ENCODE peak calls at places on chromosomes 7 and 10, in four cellular contexts. One of them, this sample, is unnamed.

GRCh38 chr7:1961776-1962276 is 270.9 kb downstream of the MAD1L1 start:
- DNase-seq in heart right ventricle: no peak
- DNase-seq in astrocyte of the cerebellum: peak
- DNase-seq in HCT116: peak
- DNase-seq in this sample: no peak

GRCh38 chr7:157621131-157621681 is 284.4 kb downstream of the DNAJB6 start:
- DNase-seq in heart right ventricle: no peak
- DNase-seq in astrocyte of the cerebellum: no peak
- DNase-seq in HCT116: no peak
- DNase-seq in this sample: no peak

GRCh38 chr10:98106531-98106930 is 27.9 kb upstream of the R3HCC1L start:
- DNase-seq in heart right ventricle: no peak
- DNase-seq in astrocyte of the cerebellum: no peak
- DNase-seq in HCT116: no peak
- DNase-seq in this sample: no peak

GRCh38 chr10:26215923-26216576 is 524 bp upstream of the GAD2 start:
- DNase-seq in heart right ventricle: peak
- DNase-seq in astrocyte of the cerebellum: no peak
- DNase-seq in HCT116: no peak
- DNase-seq in this sample: no peak

GRCh38 chr10:24382596-24382978 is 173.6 kb downstream of the KIAA1217 start:
- DNase-seq in heart right ventricle: no peak
- DNase-seq in astrocyte of the cerebellum: no peak
- DNase-seq in HCT116: no peak
- DNase-seq in this sample: no peak

GRCh38 chr10:132878730-132879407 is 63.5 kb downstream of the CFAP46 start:
- DNase-seq in heart right ventricle: no peak
- DNase-seq in astrocyte of the cerebellum: no peak
- DNase-seq in HCT116: no peak
- DNase-seq in this sample: no peak

GRCh38 chr7:41918597-41918996 is 215.7 kb upstream of the INHBA start:
- DNase-seq in heart right ventricle: no peak
- DNase-seq in astrocyte of the cerebellum: no peak
- DNase-seq in HCT116: no peak
- DNase-seq in this sample: no peak

GRCh38 chr10:34539533-34540315 is 275.4 kb downstream of the PARD3 start:
- DNase-seq in heart right ventricle: peak
- DNase-seq in astrocyte of the cerebellum: no peak
- DNase-seq in HCT116: no peak
- DNase-seq in this sample: no peak

GRCh38 chr10:124288928-124289921 is 129.5 kb downstream of the OAT start:
- DNase-seq in heart right ventricle: no peak
- DNase-seq in astrocyte of the cerebellum: no peak
- DNase-seq in HCT116: no peak
- DNase-seq in this sample: no peak

GRCh38 chr10:133526957-133527588 is at the start of gene CYP2E1:
- DNase-seq in heart right ventricle: no peak
- DNase-seq in astrocyte of the cerebellum: no peak
- DNase-seq in HCT116: no peak
- DNase-seq in this sample: no peak

GRCh38 chr7:107173191-107173590 is 4.4 kb downstream of the HBP1 start:
- DNase-seq in heart right ventricle: no peak
- DNase-seq in astrocyte of the cerebellum: no peak
- DNase-seq in HCT116: no peak
- DNase-seq in this sample: no peak

GRCh38 chr7:44277851-44278250 is 47.5 kb downstream of the CAMK2B start:
- DNase-seq in heart right ventricle: peak
- DNase-seq in astrocyte of the cerebellum: no peak
- DNase-seq in HCT116: no peak
- DNase-seq in this sample: no peak

GRCh38 chr10:35219292-35219691 is 92.6 kb downstream of the CREM start:
- DNase-seq in heart right ventricle: no peak
- DNase-seq in astrocyte of the cerebellum: no peak
- DNase-seq in HCT116: no peak
- DNase-seq in this sample: no peak

GRCh38 chr7:99808766-99809165 is 19.0 kb upstream of the CYP3A43 start:
- DNase-seq in heart right ventricle: no peak
- DNase-seq in astrocyte of the cerebellum: no peak
- DNase-seq in HCT116: no peak
- DNase-seq in this sample: no peak

GRCh38 chr7:85172530-85172941 is 14.3 kb downstream of the SEMA3D start:
- DNase-seq in heart right ventricle: no peak
- DNase-seq in astrocyte of the cerebellum: peak
- DNase-seq in HCT116: no peak
- DNase-seq in this sample: peak

GRCh38 chr7:135510603-135511183 is 791 bp upstream of the CNOT4 start:
- DNase-seq in heart right ventricle: no peak
- DNase-seq in astrocyte of the cerebellum: no peak
- DNase-seq in HCT116: no peak
- DNase-seq in this sample: no peak

GRCh38 chr7:71752171-71752935 is 620.4 kb downstream of the GALNT17 start:
- DNase-seq in heart right ventricle: peak
- DNase-seq in astrocyte of the cerebellum: no peak
- DNase-seq in HCT116: no peak
- DNase-seq in this sample: no peak

GRCh38 chr7:107528461-107528860 is 35.3 kb downstream of the COG5 start:
- DNase-seq in heart right ventricle: no peak
- DNase-seq in astrocyte of the cerebellum: peak
- DNase-seq in HCT116: no peak
- DNase-seq in this sample: no peak

GRCh38 chr7:146660839-146661238 is 544.2 kb downstream of the CNTNAP2 start:
- DNase-seq in heart right ventricle: no peak
- DNase-seq in astrocyte of the cerebellum: no peak
- DNase-seq in HCT116: no peak
- DNase-seq in this sample: no peak

GRCh38 chr10:72306215-72306760 is 32.6 kb downstream of the DDIT4 start:
- DNase-seq in heart right ventricle: no peak
- DNase-seq in astrocyte of the cerebellum: no peak
- DNase-seq in HCT116: no peak
- DNase-seq in this sample: no peak
- H3K4me3 ChIP-seq in heart right ventricle: no peak
- H3K4me3 ChIP-seq in astrocyte of the cerebellum: no peak
- H3K4me3 ChIP-seq in HCT116: no peak
- H3K4me3 ChIP-seq in this sample: no peak

GRCh38 chr10:12405342-12406320 is 56.3 kb downstream of the CAMK1D start:
- DNase-seq in heart right ventricle: no peak
- DNase-seq in astrocyte of the cerebellum: no peak
- DNase-seq in HCT116: no peak
- DNase-seq in this sample: no peak
- H3K4me3 ChIP-seq in heart right ventricle: no peak
- H3K4me3 ChIP-seq in astrocyte of the cerebellum: no peak
- H3K4me3 ChIP-seq in HCT116: no peak
- H3K4me3 ChIP-seq in this sample: no peak

GRCh38 chr7:26144681-26145080 is 7.3 kb upstream of the NFE2L3 start:
- DNase-seq in heart right ventricle: no peak
- DNase-seq in astrocyte of the cerebellum: no peak
- DNase-seq in HCT116: no peak
- DNase-seq in this sample: no peak
- H3K4me3 ChIP-seq in heart right ventricle: no peak
- H3K4me3 ChIP-seq in astrocyte of the cerebellum: no peak
- H3K4me3 ChIP-seq in HCT116: no peak
- H3K4me3 ChIP-seq in this sample: no peak

GRCh38 chr10:103850572-103850895 is 4.8 kb downstream of the SH3PXD2A start:
- DNase-seq in heart right ventricle: no peak
- DNase-seq in astrocyte of the cerebellum: no peak
- DNase-seq in HCT116: no peak
- DNase-seq in this sample: no peak
- H3K4me3 ChIP-seq in heart right ventricle: no peak
- H3K4me3 ChIP-seq in astrocyte of the cerebellum: peak
- H3K4me3 ChIP-seq in HCT116: no peak
- H3K4me3 ChIP-seq in this sample: peak

DNA sequence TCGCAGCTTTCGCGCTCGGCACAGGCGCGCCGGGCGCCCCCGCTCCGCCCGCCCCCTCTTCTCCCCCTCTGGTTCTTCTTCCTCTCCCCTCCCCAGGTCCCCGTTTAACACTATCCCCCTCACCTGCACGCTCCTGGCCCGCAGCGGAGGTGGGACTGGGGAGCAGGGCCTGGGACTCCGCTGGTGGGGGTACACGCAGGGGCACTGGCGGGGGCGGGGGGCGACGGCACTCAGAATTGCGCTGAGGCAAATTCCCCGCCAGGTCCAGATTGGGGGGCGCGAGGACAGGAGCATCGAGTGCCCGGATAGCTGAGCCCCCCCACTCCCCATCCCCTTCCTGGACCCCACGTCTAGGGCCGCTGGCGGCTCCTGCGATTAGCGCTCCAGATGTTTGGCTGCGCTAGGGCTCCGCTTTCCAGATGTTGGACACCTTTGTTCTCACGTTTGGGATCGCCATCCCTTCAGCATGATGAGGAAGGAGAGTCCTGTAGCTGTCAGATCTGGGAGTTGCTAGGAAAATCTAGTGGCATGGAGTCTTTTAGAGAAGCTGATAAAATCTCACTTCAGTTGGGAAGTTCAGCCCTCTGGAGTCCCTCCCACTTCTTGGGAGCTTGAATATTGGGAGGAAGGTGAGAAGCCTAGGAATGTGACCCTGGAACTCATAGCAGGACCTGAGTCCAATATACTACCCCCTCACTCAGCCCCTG is 31.4 kb upstream of the PAX2 start:
- DNase-seq in heart right ventricle: no peak
- DNase-seq in astrocyte of the cerebellum: no peak
- DNase-seq in HCT116: no peak
- DNase-seq in this sample: no peak
- H3K4me3 ChIP-seq in heart right ventricle: peak
- H3K4me3 ChIP-seq in astrocyte of the cerebellum: no peak
- H3K4me3 ChIP-seq in HCT116: no peak
- H3K4me3 ChIP-seq in this sample: no peak

DNA sequence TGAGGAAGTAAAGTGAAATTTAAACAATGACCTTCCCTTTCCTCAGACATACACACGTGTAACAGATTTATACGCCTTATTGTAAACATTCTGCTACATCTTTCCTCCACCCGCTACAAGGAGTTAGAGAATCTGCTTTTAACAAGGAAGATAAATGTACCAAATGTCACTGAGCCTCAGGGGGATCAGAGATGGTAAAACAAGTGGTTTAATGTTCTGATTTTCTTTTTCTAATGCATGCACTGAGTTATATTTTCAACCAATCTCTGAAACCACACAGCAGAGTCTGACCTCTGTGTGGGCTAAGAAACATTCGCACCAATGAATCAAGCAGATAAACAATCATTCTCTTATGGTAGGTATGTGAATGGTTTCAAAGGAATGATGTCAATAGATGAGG is 599.5 kb downstream of the ARL4A start:
- DNase-seq in heart right ventricle: no peak
- DNase-seq in astrocyte of the cerebellum: no peak
- DNase-seq in HCT116: no peak
- DNase-seq in this sample: no peak
- H3K4me3 ChIP-seq in heart right ventricle: no peak
- H3K4me3 ChIP-seq in astrocyte of the cerebellum: no peak
- H3K4me3 ChIP-seq in HCT116: no peak
- H3K4me3 ChIP-seq in this sample: no peak

GRCh38 chr7:47579458-47579857 is 2.5 kb downstream of the TNS3 start:
- DNase-seq in heart right ventricle: no peak
- DNase-seq in astrocyte of the cerebellum: no peak
- DNase-seq in HCT116: no peak
- DNase-seq in this sample: no peak
- H3K4me3 ChIP-seq in heart right ventricle: no peak
- H3K4me3 ChIP-seq in astrocyte of the cerebellum: peak
- H3K4me3 ChIP-seq in HCT116: no peak
- H3K4me3 ChIP-seq in this sample: peak

DNA sequence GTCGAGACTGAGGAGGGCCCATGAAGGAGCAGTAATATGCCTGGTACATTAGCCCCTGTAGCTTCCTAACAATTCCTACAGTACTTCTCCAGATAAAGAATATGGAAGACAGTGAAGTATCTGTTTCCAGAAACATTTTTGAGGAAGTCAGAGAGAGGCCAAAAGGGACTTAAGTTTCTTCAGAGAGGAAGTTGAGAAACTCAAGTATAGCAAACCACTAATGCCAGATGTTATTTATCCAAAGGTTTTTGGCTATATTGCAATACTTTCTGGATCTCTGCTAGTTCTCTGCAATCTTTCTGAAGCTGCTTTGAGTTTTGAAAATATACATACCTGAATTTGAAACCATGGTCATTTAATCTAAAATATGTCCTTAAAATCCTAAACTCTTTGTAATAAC is 64.7 kb downstream of the BICC1 start:
- DNase-seq in heart right ventricle: no peak
- DNase-seq in astrocyte of the cerebellum: peak
- DNase-seq in HCT116: no peak
- DNase-seq in this sample: no peak
- H3K4me3 ChIP-seq in heart right ventricle: no peak
- H3K4me3 ChIP-seq in astrocyte of the cerebellum: no peak
- H3K4me3 ChIP-seq in HCT116: no peak
- H3K4me3 ChIP-seq in this sample: no peak

GRCh38 chr10:110500515-110500905 is 2.8 kb downstream of the DUSP5 start:
- DNase-seq in heart right ventricle: peak
- DNase-seq in astrocyte of the cerebellum: no peak
- DNase-seq in HCT116: no peak
- DNase-seq in this sample: no peak

GRCh38 chr10:110498087-110498981 is 627 bp downstream of the DUSP5 start:
- DNase-seq in heart right ventricle: peak
- DNase-seq in astrocyte of the cerebellum: no peak
- DNase-seq in HCT116: no peak
- DNase-seq in this sample: no peak

GRCh38 chr10:110498982-110499795 is 1.5 kb downstream of the DUSP5 start:
- DNase-seq in heart right ventricle: peak
- DNase-seq in astrocyte of the cerebellum: no peak
- DNase-seq in HCT116: no peak
- DNase-seq in this sample: no peak

GRCh38 chr10:110501142-110501937 is 3.6 kb downstream of the DUSP5 start:
- DNase-seq in heart right ventricle: peak
- DNase-seq in astrocyte of the cerebellum: peak
- DNase-seq in HCT116: peak
- DNase-seq in this sample: peak

DNA sequence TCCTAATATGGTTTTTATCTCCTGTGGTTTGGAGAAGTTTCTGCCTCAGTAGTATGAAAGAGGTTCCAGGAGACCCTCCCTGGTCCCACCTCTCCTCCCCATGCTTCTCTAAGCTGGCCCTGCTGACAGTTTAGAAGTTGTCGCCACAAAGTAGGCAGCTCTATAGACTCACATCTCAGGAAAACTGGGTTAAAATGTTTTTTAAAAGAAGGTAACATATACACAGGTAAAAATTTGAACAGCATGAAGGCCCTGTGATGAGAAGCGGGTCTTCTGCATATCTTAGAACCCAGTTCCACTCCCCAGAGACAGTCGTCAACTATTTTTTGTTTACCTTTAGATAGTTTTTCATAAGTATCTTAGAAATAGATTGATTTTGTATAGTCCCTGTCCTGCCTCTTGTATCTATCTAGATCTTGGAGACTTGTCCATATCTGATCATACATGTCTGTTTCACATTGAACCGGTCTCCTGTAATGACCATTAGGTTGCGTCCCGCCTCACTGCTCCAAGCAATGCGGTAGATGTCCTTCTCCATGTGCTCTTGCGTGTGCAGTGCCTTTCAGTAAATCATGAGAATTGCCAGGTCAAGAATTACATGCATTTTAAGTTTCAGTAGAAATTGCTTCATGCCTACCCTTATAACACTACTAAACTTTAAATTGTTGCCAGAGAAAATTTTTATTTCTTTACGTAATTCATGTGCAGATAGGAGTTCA is 2.2 kb downstream of the DUSP5 start:
- DNase-seq in heart right ventricle: no peak
- DNase-seq in astrocyte of the cerebellum: no peak
- DNase-seq in HCT116: no peak
- DNase-seq in this sample: no peak
- H3K4me3 ChIP-seq in heart right ventricle: peak
- H3K4me3 ChIP-seq in astrocyte of the cerebellum: peak
- H3K4me3 ChIP-seq in HCT116: peak
- H3K4me3 ChIP-seq in this sample: peak

This sample was measured in thoracic aorta.